ENCODE peak calls at places on chromosomes 7 and 10, in eight cellular contexts. L is HCT116, P is H1, U is adrenal gland, B is body of pancreas, E is A549, F is endothelial cell of umbilical vein, V is heart left ventricle. M is an unnamed sample.

GRCh38 chr10:75226055-75226454 is 9.7 kb downstream of the COMTD1 start:
- DNase-seq in L (no peak), F (peak; percentile 21), U (no peak), E (no peak), V (no peak), P (no peak), B (no peak), M (no peak)

GRCh38 chr10:131949041-131949862 is 32.5 kb downstream of the BNIP3 start:
- DNase-seq in F (no peak), L (no peak), E (no peak), B (peak; percentile 94), U (peak; percentile 17), P (no peak), V (no peak), M (peak; percentile 64)

GRCh38 chr10:129288940-129289468 is 178.0 kb upstream of the MGMT start:
- DNase-seq in V (no peak), P (no peak), E (no peak), U (no peak), B (no peak), F (no peak), L (no peak), M (no peak)

GRCh38 chr10:112360308-112361270 is 13.3 kb upstream of the ACSL5 start:
- DNase-seq in B (no peak), L (no peak), F (peak; percentile 26), U (peak; percentile 82), V (peak; percentile 73), E (no peak), P (no peak), M (peak; percentile 39)

GRCh38 chr10:121910673-121911420 is 17.0 kb downstream of the ATE1 start:
- DNase-seq in B (no peak), E (peak; percentile 30), U (no peak), F (no peak), L (no peak), P (no peak), V (no peak), M (no peak)

GRCh38 chr10:48285710-48286109 is 11.2 kb upstream of the FRMPD2 start:
- DNase-seq in U (no peak), E (no peak), F (no peak), V (no peak), B (no peak), L (no peak), P (no peak), M (no peak)

GRCh38 chr10:36110097-36110496 is 468.0 kb upstream of the FZD8 start:
- DNase-seq in L (no peak), E (no peak), P (no peak), B (no peak), F (no peak), V (no peak), U (no peak), M (no peak)

GRCh38 chr10:132322621-132323048 is 9.4 kb upstream of the LRRC27 start:
- DNase-seq in P (no peak), E (peak; percentile 64), F (no peak), U (peak; percentile 15), B (no peak), V (no peak), L (no peak), M (no peak)

GRCh38 chr7:16063691-16064090 is 357.6 kb downstream of the CRPPA start:
- DNase-seq in E (no peak), P (no peak), F (no peak), U (no peak), L (no peak), V (no peak), B (no peak), M (no peak)

GRCh38 chr7:47249361-47249760 is 332.6 kb downstream of the TNS3 start:
- DNase-seq in B (no peak), U (no peak), V (no peak), F (no peak), E (no peak), L (no peak), P (no peak), M (no peak)

GRCh38 chr10:13074562-13075451 is 25.2 kb upstream of the OPTN start:
- DNase-seq in L (peak; percentile 53), F (peak; percentile 61), E (peak; percentile 81), V (peak; percentile 56), U (peak; percentile 65), B (peak; percentile 69), P (peak; percentile 83), M (peak; percentile 33)

GRCh38 chr7:101116898-101117297 is 10.0 kb upstream of the SERPINE1 start:
- DNase-seq in E (no peak), F (no peak), P (no peak), U (no peak), B (no peak), V (no peak), L (no peak), M (no peak)

GRCh38 chr7:8817448-8818036 is 384.1 kb downstream of the NXPH1 start:
- DNase-seq in L (no peak), U (no peak), F (no peak), V (no peak), B (no peak), P (no peak), E (no peak), M (no peak)

GRCh38 chr10:67818323-67818722 is 19.7 kb downstream of the DNAJC12 start:
- DNase-seq in V (no peak), F (peak; percentile 78), E (peak; percentile 73), B (no peak), P (no peak), L (no peak), U (no peak), M (no peak)

GRCh38 chr7:151829707-151830106 is 47.2 kb downstream of the PRKAG2 start:
- DNase-seq in B (no peak), F (no peak), P (no peak), V (no peak), E (no peak), L (no peak), U (no peak), M (no peak)

GRCh38 chr10:93568105-93568390 is 1.6 kb downstream of the FFAR4 start:
- DNase-seq in B (no peak), V (no peak), E (no peak), U (peak; percentile 22), L (no peak), P (peak; percentile 53), F (no peak), M (no peak)

GRCh38 chr7:10718768-10719167 is 254.9 kb upstream of the PHF14 start:
- DNase-seq in V (no peak), L (no peak), B (no peak), E (no peak), U (no peak), F (no peak), P (no peak), M (no peak)

GRCh38 chr10:75051308-75051707 is 60.1 kb upstream of the SAMD8 start:
- DNase-seq in P (no peak), U (no peak), F (no peak), B (no peak), E (no peak), L (no peak), V (no peak), M (no peak)

GRCh38 chr7:43669286-43670081 is 59.8 kb downstream of the COA1 start:
- DNase-seq in E (no peak), B (no peak), U (no peak), P (peak; percentile 67), V (no peak), L (no peak), F (peak; percentile 33), M (no peak)

GRCh38 chr7:21903074-21903786 is 42.5 kb downstream of the CDCA7L start:
- DNase-seq in P (no peak), F (no peak), E (no peak), U (no peak), B (no peak), V (no peak), L (no peak), M (no peak)

GRCh38 chr10:48399056-48399541 is 92.6 kb downstream of the MAPK8 start:
- DNase-seq in V (no peak), U (peak; percentile 28), F (peak; percentile 25), L (no peak), P (no peak), B (no peak), E (no peak), M (no peak)

GRCh38 chr7:12729112-12729511 is 41.7 kb downstream of the ARL4A start:
- DNase-seq in L (no peak), F (peak; percentile 94), U (peak; percentile 68), B (peak; percentile 54), V (peak; percentile 88), E (no peak), P (peak; percentile 57), M (peak; percentile 55)

GRCh38 chr7:130303551-130303950 is 10.6 kb downstream of the CPA4 start:
- DNase-seq in U (no peak), F (no peak), B (no peak), E (no peak), P (no peak), V (no peak), L (no peak), M (no peak)

GRCh38 chr10:107577226-107577625 is 412.7 kb upstream of the SORCS1 start:
- DNase-seq in F (no peak), P (no peak), B (no peak), E (no peak), U (no peak), L (no peak), V (no peak), M (no peak)
- H3K9me3 ChIP-seq in F (no peaks in the 10 kb centered on the region), P (no peaks in the 10 kb centered on the region), B (no peaks in the 10 kb centered on the region), E (peaks cover 2% of the 10 kb centered on the region), U (no peaks in the 10 kb centered on the region), L (peaks cover 29% of the 10 kb centered on the region), V (no peaks in the 10 kb centered on the region), M (no peaks in the 10 kb centered on the region)

GRCh38 chr10:11214407-11214806 is 196.7 kb downstream of the CELF2 start:
- DNase-seq in B (no peak), P (no peak), L (no peak), U (no peak), E (no peak), F (no peak), V (no peak), M (no peak)
- TF ChIP-seq POLR2A in B (no peak), P (no peak), L (no peak), U (no peak), E (no peak), F (no peak), V (no peak), M (no peak)

DNA sequence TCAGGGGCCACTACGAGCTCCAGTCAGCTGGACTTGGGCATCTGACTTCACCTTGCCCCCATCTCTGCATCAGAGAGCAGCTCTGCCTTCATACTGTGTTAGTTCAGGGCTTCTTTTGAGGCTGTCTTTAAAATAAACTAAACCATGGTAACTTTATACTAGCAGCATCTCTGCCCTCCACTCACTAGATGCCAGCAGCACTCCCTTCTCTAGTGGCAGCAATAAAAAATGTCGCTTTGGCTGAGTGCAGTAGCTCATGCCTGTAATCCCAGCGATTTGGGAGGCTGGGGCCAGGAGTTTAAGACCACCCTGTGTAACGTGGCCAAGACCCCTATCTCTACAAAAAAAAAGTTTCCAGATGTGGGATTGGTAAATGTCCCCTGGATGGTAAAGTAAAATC is 584.4 kb downstream of the INHBA start:
- DNase-seq in E (no peak), L (no peak), F (no peak), B (no peak), V (no peak), P (no peak), U (no peak), M (no peak)
- TF ChIP-seq CTCF in E (no peak), L (no peak), F (no peak), B (no peak), V (no peak), P (no peak), U (no peak), M (no peak)

DNA sequence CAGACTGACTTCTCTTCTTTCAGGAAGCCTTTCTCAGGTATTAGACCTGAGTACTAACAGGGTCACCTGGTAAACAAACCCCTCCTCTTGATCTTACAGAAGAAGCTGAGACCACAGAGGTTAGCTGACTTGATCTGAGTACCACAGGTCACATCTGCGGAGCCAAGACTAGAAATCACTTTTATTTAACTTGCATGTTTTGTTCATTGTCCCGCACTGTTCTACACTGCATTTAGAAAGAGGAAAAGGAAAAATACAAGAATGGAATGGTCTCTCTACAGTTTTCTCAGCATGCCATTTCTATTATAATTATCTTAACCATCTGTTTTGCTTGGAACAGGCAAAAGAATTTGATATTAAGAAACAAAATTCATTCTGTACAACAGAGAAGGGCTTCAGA is 245.6 kb upstream of the ETV1 start:
- DNase-seq in V (no peak), P (no peak), B (no peak), F (no peak), L (no peak), U (no peak), E (no peak), M (no peak)
- H3K9me3 ChIP-seq in V (no peaks in the 10 kb centered on the region), P (no peaks in the 10 kb centered on the region), B (no peaks in the 10 kb centered on the region), F (no peaks in the 10 kb centered on the region), L (no peaks in the 10 kb centered on the region), U (no peaks in the 10 kb centered on the region), E (no peaks in the 10 kb centered on the region), M (no peaks in the 10 kb centered on the region)

M was measured in gastrocnemius medialis.